ENCODE peak calls at places on chromosomes 11 and 22, in seven cellular contexts. One of them, this sample, is unnamed.

GRCh38 chr11:20342347-20343279 is 20.9 kb upstream of the HTATIP2 start:
- DNase-seq in heart left ventricle: no peak
- DNase-seq in mesendoderm: peak; percentile 97
- DNase-seq in epithelial cell of esophagus: no peak
- DNase-seq in GM06990: no peak
- DNase-seq in GM12865: no peak
- DNase-seq in kidney epithelial cell: no peak
- DNase-seq in this sample: peak; percentile 91

GRCh38 chr22:19168088-19168890 is 10.2 kb downstream of the SLC25A1 start:
- DNase-seq in heart left ventricle: no peak
- DNase-seq in mesendoderm: no peak
- DNase-seq in epithelial cell of esophagus: no peak
- DNase-seq in GM06990: no peak
- DNase-seq in GM12865: no peak
- DNase-seq in kidney epithelial cell: no peak
- DNase-seq in this sample: no peak

GRCh38 chr11:20095189-20095588 is 65.1 kb downstream of the DBX1 start:
- DNase-seq in heart left ventricle: no peak
- DNase-seq in mesendoderm: no peak
- DNase-seq in epithelial cell of esophagus: no peak
- DNase-seq in GM06990: no peak
- DNase-seq in GM12865: no peak
- DNase-seq in kidney epithelial cell: no peak
- DNase-seq in this sample: no peak

GRCh38 chr22:29344137-29344536 is 28.6 kb upstream of the RASL10A start:
- DNase-seq in heart left ventricle: peak; percentile 67
- DNase-seq in mesendoderm: peak; percentile 37
- DNase-seq in epithelial cell of esophagus: peak; percentile 95
- DNase-seq in GM06990: no peak
- DNase-seq in GM12865: no peak
- DNase-seq in kidney epithelial cell: peak; percentile 86
- DNase-seq in this sample: no peak

GRCh38 chr11:83185767-83186166 is 7.7 kb upstream of the ANKRD42 start:
- DNase-seq in heart left ventricle: no peak
- DNase-seq in mesendoderm: no peak
- DNase-seq in epithelial cell of esophagus: no peak
- DNase-seq in GM06990: no peak
- DNase-seq in GM12865: no peak
- DNase-seq in kidney epithelial cell: no peak
- DNase-seq in this sample: no peak

GRCh38 chr11:111512296-111513239 is at the start of gene BTG4:
- DNase-seq in heart left ventricle: no peak
- DNase-seq in mesendoderm: peak; percentile 67
- DNase-seq in epithelial cell of esophagus: peak; percentile 13
- DNase-seq in GM06990: no peak
- DNase-seq in GM12865: no peak
- DNase-seq in kidney epithelial cell: no peak
- DNase-seq in this sample: no peak

GRCh38 chr11:16792426-16792825 is 54.0 kb downstream of the C11orf58 start:
- DNase-seq in heart left ventricle: no peak
- DNase-seq in mesendoderm: no peak
- DNase-seq in epithelial cell of esophagus: no peak
- DNase-seq in GM06990: no peak
- DNase-seq in GM12865: no peak
- DNase-seq in kidney epithelial cell: no peak
- DNase-seq in this sample: peak; percentile 39

GRCh38 chr11:68935066-68935465 is 31.4 kb downstream of the IGHMBP2 start:
- DNase-seq in heart left ventricle: no peak
- DNase-seq in mesendoderm: no peak
- DNase-seq in epithelial cell of esophagus: no peak
- DNase-seq in GM06990: no peak
- DNase-seq in GM12865: no peak
- DNase-seq in kidney epithelial cell: no peak
- DNase-seq in this sample: no peak

GRCh38 chr11:125626381-125626950 is 1.5 kb downstream of the CHEK1 start:
- DNase-seq in heart left ventricle: no peak
- DNase-seq in mesendoderm: no peak
- DNase-seq in epithelial cell of esophagus: no peak
- DNase-seq in GM06990: no peak
- DNase-seq in GM12865: peak; percentile 66
- DNase-seq in kidney epithelial cell: peak; percentile 35
- DNase-seq in this sample: peak; percentile 31

GRCh38 chr11:105100206-105100605 is 39.4 kb downstream of the CARD18 start:
- DNase-seq in heart left ventricle: no peak
- DNase-seq in mesendoderm: peak; percentile 16
- DNase-seq in epithelial cell of esophagus: peak; percentile 92
- DNase-seq in GM06990: no peak
- DNase-seq in GM12865: no peak
- DNase-seq in kidney epithelial cell: no peak
- DNase-seq in this sample: no peak

GRCh38 chr11:69014936-69015549 is 2.0 kb upstream of the MRGPRF start:
- DNase-seq in heart left ventricle: no peak
- DNase-seq in mesendoderm: no peak
- DNase-seq in epithelial cell of esophagus: no peak
- DNase-seq in GM06990: no peak
- DNase-seq in GM12865: no peak
- DNase-seq in kidney epithelial cell: no peak
- DNase-seq in this sample: no peak

GRCh38 chr22:35301370-35301874 is 1.7 kb downstream of the TOM1 start:
- DNase-seq in heart left ventricle: no peak
- DNase-seq in mesendoderm: peak; percentile 37
- DNase-seq in epithelial cell of esophagus: peak; percentile 97
- DNase-seq in GM06990: no peak
- DNase-seq in GM12865: no peak
- DNase-seq in kidney epithelial cell: no peak
- DNase-seq in this sample: no peak

GRCh38 chr22:47201996-47202818 is 439.8 kb downstream of the TBC1D22A start:
- DNase-seq in heart left ventricle: no peak
- DNase-seq in mesendoderm: no peak
- DNase-seq in epithelial cell of esophagus: no peak
- DNase-seq in GM06990: no peak
- DNase-seq in GM12865: no peak
- DNase-seq in kidney epithelial cell: no peak
- DNase-seq in this sample: no peak

GRCh38 chr11:64877390-64878222 is 815 bp downstream of the EHD1 start:
- DNase-seq in heart left ventricle: no peak
- DNase-seq in mesendoderm: no peak
- DNase-seq in epithelial cell of esophagus: peak; percentile 26
- DNase-seq in GM06990: peak; percentile 55
- DNase-seq in GM12865: peak; percentile 65
- DNase-seq in kidney epithelial cell: no peak
- DNase-seq in this sample: no peak

GRCh38 chr11:47271328-47271727 is 1.4 kb downstream of the MADD start:
- DNase-seq in heart left ventricle: no peak
- DNase-seq in mesendoderm: peak; percentile 12
- DNase-seq in epithelial cell of esophagus: no peak
- DNase-seq in GM06990: no peak
- DNase-seq in GM12865: no peak
- DNase-seq in kidney epithelial cell: no peak
- DNase-seq in this sample: no peak

GRCh38 chr11:47272706-47273105 is 2.8 kb downstream of the MADD start:
- DNase-seq in heart left ventricle: no peak
- DNase-seq in mesendoderm: no peak
- DNase-seq in epithelial cell of esophagus: no peak
- DNase-seq in GM06990: no peak
- DNase-seq in GM12865: peak; percentile 14
- DNase-seq in kidney epithelial cell: no peak
- DNase-seq in this sample: no peak

GRCh38 chr11:47270331-47271271 is 668 bp downstream of the MADD start:
- DNase-seq in heart left ventricle: no peak
- DNase-seq in mesendoderm: peak; percentile 62
- DNase-seq in epithelial cell of esophagus: peak; percentile 50
- DNase-seq in GM06990: peak; percentile 24
- DNase-seq in GM12865: peak; percentile 41
- DNase-seq in kidney epithelial cell: no peak
- DNase-seq in this sample: no peak

GRCh38 chr11:47269829-47270305 is at the start of gene MADD:
- DNase-seq in heart left ventricle: peak; percentile 90
- DNase-seq in mesendoderm: no peak
- DNase-seq in epithelial cell of esophagus: peak; percentile 72
- DNase-seq in GM06990: peak; percentile 96
- DNase-seq in GM12865: peak; percentile 96
- DNase-seq in kidney epithelial cell: no peak
- DNase-seq in this sample: peak; percentile 80

DNA sequence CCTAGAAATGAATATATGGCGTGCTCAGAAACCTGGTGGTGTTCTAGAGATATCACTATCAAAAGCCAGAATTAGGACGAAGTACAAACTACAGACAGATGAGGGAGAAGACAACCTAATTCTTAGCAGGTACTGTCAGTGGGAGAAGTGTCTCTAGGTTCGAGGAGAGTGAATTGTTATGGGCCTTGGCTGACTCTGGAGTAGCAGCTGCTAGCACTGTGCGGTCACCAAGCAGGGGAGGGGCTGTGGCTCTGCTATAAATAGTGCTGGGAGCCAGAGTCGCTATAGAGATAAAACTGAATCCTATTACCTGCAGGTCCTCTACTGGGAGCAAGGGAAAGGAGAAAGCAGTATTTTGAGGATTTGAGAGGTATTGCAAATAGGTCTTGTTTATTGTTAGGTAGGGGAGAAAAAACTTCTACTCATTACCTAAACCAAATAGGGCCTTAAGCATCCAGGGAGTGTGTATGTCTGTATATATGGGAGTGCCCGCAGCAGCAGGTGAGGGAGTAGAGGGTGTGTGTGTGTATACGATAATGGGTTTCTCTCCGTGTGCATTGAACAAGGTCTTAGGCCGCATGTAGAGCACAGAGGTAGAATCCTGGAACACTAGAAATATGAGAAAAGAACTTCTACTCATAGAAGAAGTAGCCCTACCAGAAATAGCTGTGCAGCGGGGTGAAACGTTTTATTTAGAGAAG is 2.2 kb downstream of the MADD start:
- DNase-seq in heart left ventricle: no peak
- DNase-seq in mesendoderm: peak; percentile 30
- DNase-seq in epithelial cell of esophagus: no peak
- DNase-seq in GM06990: no peak
- DNase-seq in GM12865: peak; percentile 49
- DNase-seq in kidney epithelial cell: no peak
- DNase-seq in this sample: no peak
- H3K4me3 ChIP-seq in heart left ventricle: no peak overlapping the region
- H3K4me3 ChIP-seq in mesendoderm: no peak overlapping the region
- H3K4me3 ChIP-seq in epithelial cell of esophagus: no peak overlapping the region
- H3K4me3 ChIP-seq in GM06990: peak overlapping the region; percentile 31
- H3K4me3 ChIP-seq in GM12865: peak overlapping the region; percentile 82
- H3K4me3 ChIP-seq in kidney epithelial cell: no peak overlapping the region
- H3K4me3 ChIP-seq in this sample: no peak overlapping the region

GRCh38 chr22:41023299-41023623 is 69.1 kb upstream of the EP300 start:
- DNase-seq in heart left ventricle: no peak
- DNase-seq in mesendoderm: no peak
- DNase-seq in epithelial cell of esophagus: no peak
- DNase-seq in GM06990: no peak
- DNase-seq in GM12865: no peak
- DNase-seq in kidney epithelial cell: no peak
- DNase-seq in this sample: no peak
- H3K4me3 ChIP-seq in heart left ventricle: no peak overlapping the region
- H3K4me3 ChIP-seq in mesendoderm: no peak overlapping the region
- H3K4me3 ChIP-seq in epithelial cell of esophagus: no peak overlapping the region
- H3K4me3 ChIP-seq in GM06990: no peak overlapping the region
- H3K4me3 ChIP-seq in GM12865: no peak overlapping the region
- H3K4me3 ChIP-seq in kidney epithelial cell: no peak overlapping the region
- H3K4me3 ChIP-seq in this sample: no peak overlapping the region

DNA sequence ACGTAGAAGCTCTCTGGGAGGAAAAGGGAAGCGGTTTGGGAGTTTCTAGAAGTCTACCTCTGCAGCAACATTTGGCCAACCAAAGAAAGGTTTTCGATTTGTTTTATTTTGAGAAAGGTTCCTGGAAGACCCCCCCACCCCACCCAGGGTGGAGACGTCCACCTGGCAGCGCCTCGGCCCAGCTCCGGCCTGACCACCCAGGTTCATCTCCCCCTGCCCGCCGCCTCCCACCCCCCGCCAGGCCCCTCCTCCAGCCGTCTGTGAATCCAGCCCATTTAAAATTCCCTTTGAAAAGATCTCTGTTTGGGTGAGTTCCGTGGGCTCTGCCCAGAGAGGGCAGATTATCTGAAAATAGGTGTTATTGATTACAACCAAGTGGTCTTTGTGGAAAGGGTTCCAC is 43.3 kb downstream of the KCNJ1 start:
- DNase-seq in heart left ventricle: no peak
- DNase-seq in mesendoderm: no peak
- DNase-seq in epithelial cell of esophagus: no peak
- DNase-seq in GM06990: no peak
- DNase-seq in GM12865: no peak
- DNase-seq in kidney epithelial cell: no peak
- DNase-seq in this sample: no peak
- H3K4me3 ChIP-seq in heart left ventricle: no peak overlapping the region
- H3K4me3 ChIP-seq in mesendoderm: no peak overlapping the region
- H3K4me3 ChIP-seq in epithelial cell of esophagus: no peak overlapping the region
- H3K4me3 ChIP-seq in GM06990: no peak overlapping the region
- H3K4me3 ChIP-seq in GM12865: no peak overlapping the region
- H3K4me3 ChIP-seq in kidney epithelial cell: no peak overlapping the region
- H3K4me3 ChIP-seq in this sample: no peak overlapping the region

GRCh38 chr11:45038923-45039322 is 88.2 kb upstream of the TP53I11 start:
- DNase-seq in heart left ventricle: no peak
- DNase-seq in mesendoderm: no peak
- DNase-seq in epithelial cell of esophagus: no peak
- DNase-seq in GM06990: no peak
- DNase-seq in GM12865: no peak
- DNase-seq in kidney epithelial cell: no peak
- DNase-seq in this sample: no peak

GRCh38 chr11:45036733-45037132 is 86.0 kb upstream of the TP53I11 start:
- DNase-seq in heart left ventricle: no peak
- DNase-seq in mesendoderm: no peak
- DNase-seq in epithelial cell of esophagus: no peak
- DNase-seq in GM06990: no peak
- DNase-seq in GM12865: no peak
- DNase-seq in kidney epithelial cell: no peak
- DNase-seq in this sample: no peak

GRCh38 chr11:45036010-45036409 is 85.3 kb upstream of the TP53I11 start:
- DNase-seq in heart left ventricle: no peak
- DNase-seq in mesendoderm: no peak
- DNase-seq in epithelial cell of esophagus: no peak
- DNase-seq in GM06990: no peak
- DNase-seq in GM12865: no peak
- DNase-seq in kidney epithelial cell: no peak
- DNase-seq in this sample: no peak

GRCh38 chr11:45035440-45035839 is 84.8 kb upstream of the TP53I11 start:
- DNase-seq in heart left ventricle: no peak
- DNase-seq in mesendoderm: no peak
- DNase-seq in epithelial cell of esophagus: no peak
- DNase-seq in GM06990: no peak
- DNase-seq in GM12865: no peak
- DNase-seq in kidney epithelial cell: no peak
- DNase-seq in this sample: no peak

DNA sequence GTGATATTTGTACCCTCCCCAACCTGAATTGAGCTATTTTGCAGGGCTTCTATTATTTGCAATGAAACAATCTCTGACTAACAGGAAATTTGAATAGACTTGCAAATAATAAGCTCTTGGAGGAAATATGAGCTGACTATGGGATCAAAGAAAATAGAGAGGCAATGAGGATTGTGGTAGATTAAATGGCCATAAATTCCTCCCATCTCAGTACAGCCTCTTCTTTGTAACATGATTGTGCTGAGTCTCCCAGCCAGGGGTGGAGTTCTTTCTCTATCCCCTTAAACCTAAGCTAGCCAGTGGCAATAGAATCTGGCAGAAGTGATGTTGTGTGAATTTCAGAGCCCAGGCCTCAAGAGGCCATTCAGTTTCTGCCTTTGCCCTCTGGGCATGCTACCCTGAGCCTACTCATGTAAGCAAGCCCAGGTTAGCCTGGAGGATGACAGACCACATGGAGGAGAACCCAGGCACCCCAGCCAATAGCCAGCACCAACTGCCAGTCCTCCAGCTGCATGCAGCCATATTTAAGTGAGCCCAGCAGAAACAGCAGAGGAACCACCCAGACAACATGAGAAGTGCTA is 86.8 kb upstream of the TP53I11 start:
- DNase-seq in heart left ventricle: no peak
- DNase-seq in mesendoderm: no peak
- DNase-seq in epithelial cell of esophagus: no peak
- DNase-seq in GM06990: no peak
- DNase-seq in GM12865: no peak
- DNase-seq in kidney epithelial cell: no peak
- DNase-seq in this sample: no peak
- H3K4me3 ChIP-seq in heart left ventricle: no peak overlapping the region
- H3K4me3 ChIP-seq in mesendoderm: no peak overlapping the region
- H3K4me3 ChIP-seq in epithelial cell of esophagus: no peak overlapping the region
- H3K4me3 ChIP-seq in GM06990: no peak overlapping the region
- H3K4me3 ChIP-seq in GM12865: no peak overlapping the region
- H3K4me3 ChIP-seq in kidney epithelial cell: no peak overlapping the region
- H3K4me3 ChIP-seq in this sample: no peak overlapping the region